ENCODE peak calls at places on chromosomes 1 and 21, in nine cellular contexts. T, H, U, Q, C, K, R, V and A are unnamed samples.

GRCh38 chr1:22169816-22170215 is 26.9 kb upstream of the WNT4 start:
- DNase-seq in T (no peak), H (no peak), U (no peak), Q (no peak), C (no peak), K (no peak), R (no peak), V (no peak), A (no peak)

GRCh38 chr1:241531195-241532172 is 694 bp upstream of the KMO start:
- DNase-seq in T (peak; percentile 78), H (no peak), U (no peak), Q (peak; percentile 32), C (no peak), K (peak; percentile 63), R (no peak), V (no peak), A (no peak)

GRCh38 chr1:186974774-186975181 is 146.0 kb downstream of the PLA2G4A start:
- DNase-seq in T (peak; percentile 99), H (no peak), U (no peak), Q (no peak), C (no peak), K (no peak), R (no peak), V (no peak), A (no peak)

GRCh38 chr1:159935719-159936283 is 9.6 kb downstream of the IGSF9 start:
- DNase-seq in T (no peak), H (no peak), U (no peak), Q (no peak), C (no peak), K (no peak), R (no peak), V (no peak), A (no peak)

GRCh38 chr1:203368624-203369451 is 17.9 kb upstream of the FMOD start:
- DNase-seq in T (peak; percentile 69), H (peak; percentile 82), U (no peak), Q (no peak), C (peak; percentile 70), K (no peak), R (no peak), V (peak; percentile 58), A (peak; percentile 34)

GRCh38 chr1:35557611-35558373 is at the start of gene NCDN:
- DNase-seq in T (peak; percentile 97), H (peak; percentile 96), U (peak; percentile 96), Q (peak; percentile 98), C (peak; percentile 98), K (peak; percentile 93), R (peak; percentile 96), V (peak; percentile 98), A (peak; percentile 99)

GRCh38 chr1:8545078-8545477 is 227.2 kb downstream of the SLC45A1 start:
- DNase-seq in T (peak; percentile 35), H (no peak), U (no peak), Q (no peak), C (no peak), K (no peak), R (no peak), V (no peak), A (no peak)

GRCh38 chr1:55898191-55898590 is 681.2 kb downstream of the PLPP3 start:
- DNase-seq in T (peak; percentile 89), H (no peak), U (no peak), Q (no peak), C (no peak), K (no peak), R (no peak), V (no peak), A (no peak)

GRCh38 chr1:168485048-168485447 is 58.7 kb downstream of the XCL2 start:
- DNase-seq in T (peak; percentile 44), H (peak; percentile 32), U (no peak), Q (no peak), C (no peak), K (no peak), R (no peak), V (peak; percentile 34), A (no peak)

GRCh38 chr1:3850857-3851256 is 6.2 kb downstream of the CEP104 start:
- DNase-seq in T (no peak), H (no peak), U (no peak), Q (no peak), C (no peak), K (no peak), R (no peak), V (no peak), A (no peak)

GRCh38 chr1:165828103-165828558 is 717 bp downstream of the UCK2 start:
- DNase-seq in T (peak; percentile 30), H (peak; percentile 29), U (peak; percentile 48), Q (no peak), C (peak; percentile 38), K (no peak), R (peak; percentile 37), V (peak; percentile 38), A (peak; percentile 38)

GRCh38 chr21:21085206-21085605 is 87.0 kb downstream of the NCAM2 start:
- DNase-seq in T (no peak), H (no peak), U (no peak), Q (no peak), C (no peak), K (no peak), R (no peak), V (no peak), A (no peak)

GRCh38 chr1:168419746-168420145 is 124.1 kb downstream of the XCL2 start:
- DNase-seq in T (no peak), H (no peak), U (no peak), Q (no peak), C (no peak), K (no peak), R (no peak), V (no peak), A (no peak)

GRCh38 chr1:218030846-218031245 is 254.2 kb upstream of the RRP15 start:
- DNase-seq in T (no peak), H (no peak), U (no peak), Q (no peak), C (no peak), K (no peak), R (no peak), V (no peak), A (no peak)

GRCh38 chr21:33011462-33011861 is 14.3 kb upstream of the OLIG2 start:
- DNase-seq in T (peak; percentile 75), H (no peak), U (no peak), Q (no peak), C (no peak), K (peak; percentile 18), R (no peak), V (peak; percentile 61), A (no peak)

GRCh38 chr21:33013618-33014017 is 12.1 kb upstream of the OLIG2 start:
- DNase-seq in T (no peak), H (no peak), U (no peak), Q (no peak), C (no peak), K (no peak), R (no peak), V (no peak), A (no peak)

GRCh38 chr21:33007747-33008146 is 18.0 kb upstream of the OLIG2 start:
- DNase-seq in T (no peak), H (no peak), U (no peak), Q (no peak), C (no peak), K (no peak), R (no peak), V (peak; percentile 48), A (no peak)
- H3K27ac ChIP-seq in T (no peak overlapping the region), H (no peak overlapping the region), U (no peak overlapping the region), Q (no peak overlapping the region), C (no peak overlapping the region), K (no peak overlapping the region), R (no peak overlapping the region), V (no peak overlapping the region), A (no peak overlapping the region)

DNA sequence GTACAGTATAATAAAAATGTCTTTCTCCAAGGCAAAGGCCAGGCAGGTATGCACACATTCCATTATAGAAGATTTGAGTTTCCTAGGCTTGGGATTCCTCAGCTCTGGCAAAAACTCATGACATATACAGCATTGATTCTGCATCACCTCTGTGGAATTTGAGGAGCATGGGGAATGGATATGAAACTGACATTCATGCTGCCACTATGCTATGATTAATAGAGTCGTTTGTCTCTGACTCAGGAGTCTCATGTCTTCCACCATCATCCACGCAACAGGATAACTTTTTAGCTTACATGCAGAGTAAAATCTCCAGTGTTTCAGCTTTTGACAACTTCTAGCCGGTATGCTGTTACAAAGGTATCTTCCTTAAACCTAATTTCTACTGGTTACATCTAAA is 49.8 kb upstream of the ADORA3 start:
- DNase-seq in T (peak; percentile 89), H (no peak), U (no peak), Q (no peak), C (no peak), K (no peak), R (no peak), V (no peak), A (no peak)
- TF ChIP-seq POLR2A in T (no peak), H (no peak), U (no peak), Q (no peak), C (no peak), K (no peak), R (no peak), V (no peak), A (no peak)

GRCh38 chr21:34017127-34017961 is 56.0 kb upstream of the MRPS6 start:
- DNase-seq in T (no peak), H (no peak), U (no peak), Q (no peak), C (no peak), K (no peak), R (no peak), V (no peak), A (no peak)

GRCh38 chr21:34018910-34019309 is 54.5 kb upstream of the MRPS6 start:
- DNase-seq in T (no peak), H (no peak), U (no peak), Q (no peak), C (no peak), K (no peak), R (no peak), V (no peak), A (no peak)

GRCh38 chr21:34019402-34019801 is 54.0 kb upstream of the MRPS6 start:
- DNase-seq in T (no peak), H (no peak), U (no peak), Q (no peak), C (no peak), K (no peak), R (no peak), V (no peak), A (no peak)

GRCh38 chr21:34020005-34020847 is 53.2 kb upstream of the MRPS6 start:
- DNase-seq in T (no peak), H (no peak), U (no peak), Q (no peak), C (no peak), K (no peak), R (no peak), V (peak; percentile 31), A (no peak)

DNA sequence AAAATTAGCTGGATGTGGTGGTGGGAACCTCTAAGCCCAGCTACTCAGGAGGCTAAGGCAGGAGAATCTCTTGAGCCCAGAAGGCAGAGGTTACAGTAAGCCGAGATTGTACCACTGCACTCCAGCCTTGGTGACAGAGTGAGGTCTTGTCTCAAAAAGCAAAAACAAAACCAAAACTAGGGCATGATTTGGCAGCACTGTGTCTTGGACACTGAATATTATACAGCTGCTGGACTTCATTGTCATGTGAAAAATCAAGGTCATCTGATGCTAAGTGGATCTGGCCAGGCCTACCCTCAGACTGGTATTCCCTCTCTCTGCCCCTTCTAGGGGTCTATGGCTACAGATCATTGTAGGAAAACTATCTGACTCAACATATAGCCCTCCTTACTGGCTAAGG is 55.2 kb upstream of the MRPS6 start:
- DNase-seq in T (no peak), H (no peak), U (no peak), Q (no peak), C (no peak), K (no peak), R (no peak), V (no peak), A (no peak)
- H3K4me1 ChIP-seq in T (peaks cover 2% of the 10 kb centered on the region), H (no peaks in the 10 kb centered on the region), U (peaks cover 19% of the 10 kb centered on the region), Q (no peaks in the 10 kb centered on the region), C (peaks cover 51% of the 10 kb centered on the region), K (peaks cover 10% of the 10 kb centered on the region), R (no peaks in the 10 kb centered on the region), V (no peaks in the 10 kb centered on the region), A (peaks cover 6% of the 10 kb centered on the region)

GRCh38 chr1:16220101-16220500 is 7.6 kb upstream of the ARHGEF19 start:
- DNase-seq in T (no peak), H (no peak), U (no peak), Q (no peak), C (no peak), K (no peak), R (no peak), V (no peak), A (no peak)
- H3K27ac ChIP-seq in T (no peak overlapping the region), H (no peak overlapping the region), U (no peak overlapping the region), Q (no peak overlapping the region), C (no peak overlapping the region), K (no peak overlapping the region), R (no peak overlapping the region), V (no peak overlapping the region), A (no peak overlapping the region)